ENCODE peak calls at places on chromosomes 4 and X, in four cellular contexts. L, N, W and T are unnamed samples.

GRCh38 chrX:67555578-67556203 is 11.9 kb downstream of the AR start:
- DNase-seq in L (no peak), N (no peak), W (no peak), T (peak; percentile 57)

GRCh38 chr4:159884989-159885388 is 782.1 kb downstream of the RAPGEF2 start:
- DNase-seq in L (no peak), N (no peak), W (no peak), T (no peak)

GRCh38 chr4:186297013-186297645 is 31.1 kb downstream of the F11 start:
- DNase-seq in L (no peak), N (peak; percentile 38), W (peak; percentile 3), T (no peak)

GRCh38 chr4:65336465-65336864 is 333.8 kb downstream of the EPHA5 start:
- DNase-seq in L (no peak), N (no peak), W (no peak), T (no peak)

GRCh38 chr4:165541773-165542459 is 163.1 kb downstream of the CPE start:
- DNase-seq in L (no peak), N (no peak), W (no peak), T (no peak)

GRCh38 chrX:46737041-46737440 is 21.9 kb downstream of the SLC9A7 start:
- DNase-seq in L (no peak), N (no peak), W (no peak), T (no peak)

GRCh38 chr4:16496501-16496900 is 270.2 kb upstream of the TAPT1 start:
- DNase-seq in L (no peak), N (no peak), W (no peak), T (no peak)

GRCh38 chr4:153332936-153333335 is 11.6 kb upstream of the MND1 start:
- DNase-seq in L (no peak), N (no peak), W (no peak), T (no peak)

GRCh38 chrX:41332408-41332987 is 1.5 kb upstream of the DDX3X start:
- DNase-seq in L (peak; percentile 25), N (peak; percentile 31), W (no peak), T (no peak)

GRCh38 chrX:14932136-14932535 is 58.9 kb downstream of the MOSPD2 start:
- DNase-seq in L (no peak), N (no peak), W (no peak), T (no peak)

GRCh38 chr4:10002278-10002677 is 19.0 kb downstream of the SLC2A9 start:
- DNase-seq in L (no peak), N (no peak), W (no peak), T (no peak)

GRCh38 chr4:102219143-102219542 is 126.1 kb downstream of the SLC39A8 start:
- DNase-seq in L (no peak), N (no peak), W (peak; percentile 93), T (no peak)

GRCh38 chr4:2062808-2063524 is 3.8 kb downstream of the NAT8L start:
- DNase-seq in L (no peak), N (no peak), W (no peak), T (no peak)

GRCh38 chr4:122118243-122118642 is 33.9 kb upstream of the BLTP1 start:
- DNase-seq in L (no peak), N (no peak), W (no peak), T (no peak)

GRCh38 chr4:150262611-150263010 is 184.4 kb downstream of the DCLK2 start:
- DNase-seq in L (no peak), N (no peak), W (no peak), T (no peak)

GRCh38 chr4:4855293-4856070 is 4.0 kb upstream of the MSX1 start:
- DNase-seq in L (no peak), N (no peak), W (no peak), T (no peak)

GRCh38 chr4:32342054-32342453 is 1621.9 kb downstream of the PCDH7 start:
- DNase-seq in L (no peak), N (no peak), W (no peak), T (no peak)

GRCh38 chrX:23773601-23774175 is 9.3 kb upstream of the SAT1 start:
- DNase-seq in L (peak; percentile 42), N (no peak), W (no peak), T (no peak)

GRCh38 chrX:74465424-74465823 is 44.1 kb downstream of the SLC16A2 start:
- DNase-seq in L (no peak), N (no peak), W (no peak), T (no peak)

GRCh38 chrX:101287402-101287801 is 3.7 kb downstream of the TAF7L start:
- DNase-seq in L (no peak), N (peak; percentile 19), W (peak; percentile 2), T (no peak)

GRCh38 chr4:70367813-70368212 is 7.3 kb downstream of the SMR3A start:
- DNase-seq in L (no peak), N (no peak), W (no peak), T (no peak)

GRCh38 chrX:97637289-97637688 is 753.6 kb downstream of the RPA4 start:
- DNase-seq in L (no peak), N (no peak), W (no peak), T (no peak)